ENCODE peak calls at places on chromosomes 12 and 14, in six cellular contexts. P is mesothelial cell of epicardium, Z is cardiac muscle cell, G is ovary, D is epithelial cell of proximal tubule, M is H9. C is an unnamed sample.

GRCh38 chr12:57211791-57212700 is 4.5 kb upstream of the NXPH4 start:
- DNase-seq in D (no peak), P (no peak), Z (no peak), G (no peak), M (no peak), C (no peak)

GRCh38 chr14:100438678-100439592 is 115.8 kb downstream of the SLC25A47 start:
- DNase-seq in G (no peak), D (peak; percentile 61), P (no peak), M (no peak), Z (peak; percentile 50), C (no peak)

GRCh38 chr12:1384910-1385309 is 209.5 kb downstream of the FBXL14 start:
- DNase-seq in M (no peak), D (no peak), Z (peak; percentile 6), P (no peak), G (no peak), C (no peak)

GRCh38 chr12:62512901-62513300 is 46.3 kb downstream of the MON2 start:
- DNase-seq in G (no peak), D (no peak), M (peak; percentile 39), Z (no peak), P (no peak), C (no peak)

GRCh38 chr12:123533672-123534643 is at the start of gene RILPL1:
- DNase-seq in G (peak; percentile 61), P (peak; percentile 83), M (peak; percentile 78), D (no peak), Z (peak; percentile 62), C (peak; percentile 91)

GRCh38 chr14:105026789-105027563 is 6.1 kb upstream of the CDCA4 start:
- DNase-seq in Z (no peak), M (no peak), G (no peak), P (no peak), D (no peak), C (peak; percentile 52)

GRCh38 chr14:27435923-27436674 is 838.3 kb upstream of the NOVA1 start:
- DNase-seq in M (no peak), G (no peak), Z (no peak), P (no peak), D (no peak), C (no peak)

GRCh38 chr12:54187075-54187474 is 1.7 kb downstream of the SMUG1 start:
- DNase-seq in P (no peak), D (no peak), G (no peak), M (no peak), Z (no peak), C (no peak)

GRCh38 chr14:23881292-23881691 is 72.3 kb upstream of the DHRS4 start:
- DNase-seq in M (no peak), P (no peak), G (no peak), D (no peak), Z (no peak), C (no peak)

GRCh38 chr12:71551529-71551928 is 111.9 kb downstream of the LGR5 start:
- DNase-seq in P (no peak), D (no peak), Z (peak; percentile 58), G (no peak), M (no peak), C (no peak)

GRCh38 chr12:113359133-113359938 is 949 bp downstream of the PLBD2 start:
- DNase-seq in M (no peak), D (no peak), P (no peak), Z (peak; percentile 53), G (peak; percentile 65), C (no peak)

GRCh38 chr12:27480031-27480430 is 33.5 kb downstream of the SMCO2 start:
- DNase-seq in M (no peak), G (no peak), D (no peak), P (no peak), Z (no peak), C (no peak)

GRCh38 chr12:10661338-10661737 is 12.5 kb downstream of the STYK1 start:
- DNase-seq in M (no peak), G (no peak), D (no peak), Z (peak; percentile 13), P (no peak), C (no peak)

GRCh38 chr14:90897022-90897421 is 80.8 kb upstream of the TTC7B start:
- DNase-seq in G (no peak), P (no peak), Z (no peak), M (no peak), D (no peak), C (no peak)

GRCh38 chr12:122024132-122024785 is 2.6 kb downstream of the BCL7A start:
- DNase-seq in D (peak; percentile 81), P (no peak), M (no peak), G (no peak), Z (no peak), C (peak; percentile 63)

GRCh38 chr12:71640316-71640715 is 23.3 kb downstream of the ZFC3H1 start:
- DNase-seq in G (no peak), P (no peak), Z (no peak), M (no peak), D (no peak), C (no peak)

GRCh38 chr12:129911437-129912049 is 7.7 kb upstream of the TMEM132D start:
- DNase-seq in P (peak; percentile 66), M (peak; percentile 85), D (no peak), G (no peak), Z (peak; percentile 0), C (peak; percentile 77)
- TF ChIP-seq CTCF in P (peak; percentile 64), M (peak; percentile 96), D (peak; percentile 75), G (no peak), Z (no peak), C (peak; percentile 73)

DNA sequence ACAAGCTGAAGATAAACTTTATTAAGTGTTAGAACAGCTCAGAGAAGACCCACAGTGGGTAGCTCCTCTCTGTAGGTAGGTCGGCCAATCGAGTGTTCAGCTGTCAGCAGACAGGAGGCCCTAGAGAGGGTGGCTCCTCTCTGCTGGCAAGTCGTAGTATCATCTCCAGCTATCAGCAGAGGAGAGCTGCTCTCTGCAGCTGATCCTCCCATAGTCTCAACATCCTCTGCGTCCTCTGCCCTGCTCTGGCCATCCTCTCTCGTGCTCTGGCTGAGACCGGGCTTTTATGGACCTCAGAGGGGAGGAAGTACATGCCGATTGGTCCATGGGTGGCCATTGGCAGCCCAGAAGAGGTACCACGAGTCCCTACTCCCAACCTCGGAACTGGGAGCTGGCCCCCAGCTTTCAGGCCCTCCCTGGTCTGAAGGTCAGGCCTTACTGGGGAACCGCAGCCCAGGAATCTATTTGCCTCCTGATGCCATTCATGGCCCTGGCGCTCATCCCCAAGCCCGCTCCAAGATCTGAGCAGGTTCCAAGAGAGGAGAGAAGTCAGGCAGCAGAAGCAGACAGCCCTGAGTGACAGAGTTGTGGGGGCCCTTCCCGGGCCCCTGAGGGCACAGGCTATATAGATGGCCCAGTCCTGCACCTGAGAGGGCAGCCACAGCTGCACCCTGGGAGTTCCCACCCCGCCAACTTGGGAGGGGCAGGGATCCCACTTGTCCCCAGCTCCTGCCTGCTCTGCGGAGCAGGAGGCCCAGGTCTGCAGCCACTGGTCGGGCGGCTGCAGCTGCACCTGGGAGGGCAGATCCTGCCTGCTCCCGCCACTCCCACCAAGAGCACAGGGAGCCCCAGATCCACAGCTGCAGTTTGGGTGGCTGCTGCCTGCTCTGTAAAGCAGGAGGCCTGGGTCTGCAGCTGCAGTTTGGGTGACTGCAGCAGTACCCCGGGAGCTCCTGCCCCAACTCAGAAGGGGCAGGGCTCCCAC is 3.5 kb upstream of the PWP1 start:
- DNase-seq in G (no peak), D (no peak), P (no peak), Z (no peak), M (no peak), C (no peak)
- TF ChIP-seq CTCF in G (no peak), D (no peak), P (no peak), Z (no peak), M (no peak), C (no peak)

GRCh38 chr12:14776236-14776959 is 26.9 kb downstream of the WBP11 start:
- DNase-seq in G (no peak), M (no peak), P (no peak), D (no peak), Z (peak; percentile 57), C (no peak)
- TF ChIP-seq CTCF in G (no peak), M (no peak), P (peak; percentile 45), D (no peak), Z (peak; percentile 44), C (no peak)

DNA sequence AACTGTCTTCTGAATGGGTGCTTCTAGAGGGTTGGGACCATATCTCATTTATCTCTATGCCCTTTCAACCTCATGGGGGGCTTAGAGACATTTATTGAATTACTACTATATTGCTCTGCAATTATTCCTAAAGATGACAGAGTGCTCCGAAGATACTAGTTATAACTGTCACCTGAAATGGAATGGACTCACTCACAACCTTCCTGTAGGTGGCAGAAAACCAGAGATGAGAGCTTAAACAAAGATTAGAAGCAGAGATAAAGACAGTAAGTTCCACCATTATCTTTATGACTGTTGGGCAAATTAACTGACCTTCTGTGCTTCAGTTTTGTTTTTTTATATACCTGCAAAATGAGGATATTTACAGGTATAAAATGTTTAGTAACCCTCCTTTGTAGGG is 31.5 kb upstream of the GTF2A1 start:
- DNase-seq in P (no peak), D (no peak), G (no peak), M (no peak), Z (no peak), C (no peak)
- TF ChIP-seq CTCF in P (no peak), D (peak; percentile 34), G (no peak), M (peak; percentile 53), Z (no peak), C (no peak)

GRCh38 chr12:3366451-3367155 is 124.4 kb upstream of the PRMT8 start:
- DNase-seq in M (peak; percentile 55), P (no peak), Z (no peak), G (no peak), D (no peak), C (no peak)

GRCh38 chr12:3363608-3364007 is 127.4 kb upstream of the PRMT8 start:
- DNase-seq in Z (no peak), D (no peak), G (no peak), M (peak; percentile 20), P (no peak), C (no peak)

GRCh38 chr12:3364226-3364625 is 126.8 kb upstream of the PRMT8 start:
- DNase-seq in Z (no peak), D (no peak), P (no peak), G (no peak), M (peak; percentile 21), C (no peak)

GRCh38 chr12:3364661-3365264 is 126.2 kb upstream of the PRMT8 start:
- DNase-seq in D (no peak), P (no peak), M (peak; percentile 27), G (no peak), Z (no peak), C (no peak)

DNA sequence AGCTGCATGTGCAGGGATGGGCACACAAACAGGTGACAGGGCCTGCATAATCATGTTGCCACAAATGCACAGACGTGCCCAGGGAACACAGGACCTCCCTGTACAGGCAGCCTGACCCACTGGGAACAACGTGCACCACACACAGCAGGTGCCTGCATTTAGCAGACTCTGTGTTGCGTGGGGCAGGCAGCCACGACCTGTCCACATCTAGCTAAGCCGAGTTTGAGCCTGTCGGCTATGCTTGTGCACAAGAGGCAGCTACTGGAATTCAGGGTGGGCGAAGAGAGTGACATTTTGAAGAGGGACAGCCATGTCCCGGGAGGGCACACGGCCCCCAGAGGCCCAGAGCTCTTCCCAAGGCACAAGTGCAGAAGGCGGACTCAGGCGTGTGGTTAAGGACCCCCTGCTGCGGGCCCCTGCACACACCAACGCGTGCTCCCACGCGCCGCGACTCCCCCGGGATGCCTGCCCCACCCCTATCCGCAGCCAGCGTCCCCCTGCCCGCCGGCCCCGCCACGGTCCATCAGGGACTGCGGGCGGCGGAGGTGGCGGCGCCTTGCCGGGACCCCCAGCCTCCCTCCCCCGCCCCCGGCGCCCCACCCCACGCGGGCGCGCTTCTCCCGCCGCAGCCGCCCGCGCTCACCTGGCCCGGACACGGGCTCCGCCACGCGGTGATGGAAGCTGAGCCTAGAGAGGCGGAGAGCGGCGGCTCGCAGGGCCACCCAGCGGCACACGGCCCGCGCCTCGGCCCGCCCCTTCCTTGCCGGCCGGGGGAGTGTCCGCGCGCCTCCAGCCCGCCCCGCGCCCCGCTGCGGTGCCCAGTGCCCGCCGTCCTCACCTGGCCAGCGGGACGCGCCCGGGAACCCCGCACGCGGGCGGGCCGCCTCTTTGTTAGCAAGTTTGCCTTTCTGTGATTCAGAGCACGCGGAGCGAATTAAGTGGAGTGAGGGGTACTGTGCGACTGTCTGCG is 125.3 kb upstream of the PRMT8 start:
- DNase-seq in D (no peak), G (no peak), M (peak; percentile 63), Z (peak; percentile 10), P (peak; percentile 47), C (no peak)
- TF ChIP-seq CTCF in D (no peak), G (no peak), M (no peak), Z (no peak), P (no peak), C (no peak)

C was measured in GM20000.